ENCODE peak calls at places on chromosomes 4 and X, in five cellular contexts. B, X, O, C and F are unnamed samples.

GRCh38 chrX:48021026-48021900 is 14.5 kb downstream of the SPACA5 start:
- DNase-seq in C (peak; percentile 84), B (peak; percentile 78), X (peak; percentile 83), O (peak; percentile 56), F (no peak)

GRCh38 chr4:82797591-82798081 is 960 bp downstream of the SCD5 start:
- DNase-seq in B (peak; percentile 75), O (no peak), C (peak; percentile 40), X (no peak), F (no peak)

GRCh38 chrX:40098264-40099045 is 697 bp upstream of the BCOR start:
- DNase-seq in C (peak; percentile 40), B (no peak), O (no peak), X (peak; percentile 80), F (no peak)

GRCh38 chrX:37332987-37333658 is 16.0 kb upstream of the PRRG1 start:
- DNase-seq in X (no peak), B (no peak), O (no peak), C (no peak), F (no peak)

GRCh38 chr4:70559216-70559830 is 32.7 kb upstream of the AMBN start:
- DNase-seq in C (peak; percentile 47), X (peak; percentile 55), B (no peak), O (peak; percentile 47), F (no peak)

GRCh38 chrX:51899741-51900140 is 6.3 kb downstream of the MAGED1 start:
- DNase-seq in B (no peak), C (no peak), X (no peak), O (no peak), F (no peak)

GRCh38 chr4:6473264-6474052 is 1.0 kb upstream of the PPP2R2C start:
- DNase-seq in C (no peak), X (no peak), B (peak; percentile 25), O (no peak), F (no peak)

GRCh38 chrX:1564750-1565683 is 26.4 kb upstream of the AKAP17A start:
- DNase-seq in B (no peak), C (no peak), O (no peak), X (no peak), F (peak; percentile 17)

GRCh38 chr4:152784490-152785195 is 4.9 kb downstream of the ARFIP1 start:
- DNase-seq in O (no peak), B (no peak), C (no peak), X (peak; percentile 22), F (no peak)

GRCh38 chr4:7073526-7074390 is 5.9 kb upstream of the GRPEL1 start:
- DNase-seq in O (no peak), X (peak; percentile 68), C (peak; percentile 49), B (no peak), F (no peak)

GRCh38 chr4:118801895-118802575 is 33.9 kb downstream of the SEC24D start:
- DNase-seq in X (no peak), O (no peak), C (no peak), B (no peak), F (no peak)

GRCh38 chr4:37438880-37439279 is 194.3 kb downstream of the NWD2 start:
- DNase-seq in C (no peak), B (no peak), O (no peak), X (no peak), F (no peak)

GRCh38 chr4:81314196-81314896 is 99.3 kb upstream of the PRKG2 start:
- DNase-seq in B (no peak), O (no peak), C (no peak), X (peak; percentile 74), F (no peak)

GRCh38 chr4:162343967-162344366 is 180.2 kb upstream of the FSTL5 start:
- DNase-seq in B (no peak), O (no peak), C (no peak), X (no peak), F (no peak)

GRCh38 chr4:54657556-54658313 is at the start of gene KIT:
- DNase-seq in B (peak; percentile 71), C (peak; percentile 56), O (no peak), X (no peak), F (no peak)

GRCh38 chr4:96677499-96677898 is 837.6 kb downstream of the PDHA2 start:
- DNase-seq in B (no peak), X (no peak), O (no peak), C (peak; percentile 59), F (no peak)

GRCh38 chr4:40840985-40841571 is 91.3 kb downstream of the NSUN7 start:
- DNase-seq in B (peak; percentile 66), C (peak; percentile 83), O (peak; percentile 82), X (peak; percentile 79), F (no peak)

GRCh38 chr4:121789960-121790829 is 10.9 kb upstream of the EXOSC9 start:
- DNase-seq in O (no peak), X (no peak), C (peak; percentile 84), B (no peak), F (no peak)

GRCh38 chr4:32000846-32001488 is 1280.8 kb downstream of the PCDH7 start:
- DNase-seq in C (no peak), X (no peak), O (no peak), B (no peak), F (no peak)

GRCh38 chrX:103607385-103608304 is at the start of gene TCEAL3:
- DNase-seq in O (peak; percentile 45), X (no peak), B (peak; percentile 82), C (peak; percentile 45), F (no peak)

GRCh38 chr4:84814100-84814750 is 152.3 kb downstream of the WDFY3 start:
- DNase-seq in C (peak; percentile 87), X (no peak), B (no peak), O (peak; percentile 48), F (peak; percentile 71)

GRCh38 chr4:48258845-48259397 is 10.7 kb downstream of the TEC start:
- DNase-seq in O (no peak), X (no peak), B (no peak), C (no peak), F (no peak)

GRCh38 chr4:48262926-48263325 is 6.7 kb downstream of the TEC start:
- DNase-seq in X (no peak), O (peak; percentile 28), C (no peak), B (no peak), F (no peak)

GRCh38 chr4:48259748-48260147 is 9.9 kb downstream of the TEC start:
- DNase-seq in B (no peak), O (no peak), C (no peak), X (no peak), F (no peak)

GRCh38 chr4:48262484-48262883 is 7.2 kb downstream of the TEC start:
- DNase-seq in B (no peak), C (no peak), O (no peak), X (no peak), F (no peak)

DNA sequence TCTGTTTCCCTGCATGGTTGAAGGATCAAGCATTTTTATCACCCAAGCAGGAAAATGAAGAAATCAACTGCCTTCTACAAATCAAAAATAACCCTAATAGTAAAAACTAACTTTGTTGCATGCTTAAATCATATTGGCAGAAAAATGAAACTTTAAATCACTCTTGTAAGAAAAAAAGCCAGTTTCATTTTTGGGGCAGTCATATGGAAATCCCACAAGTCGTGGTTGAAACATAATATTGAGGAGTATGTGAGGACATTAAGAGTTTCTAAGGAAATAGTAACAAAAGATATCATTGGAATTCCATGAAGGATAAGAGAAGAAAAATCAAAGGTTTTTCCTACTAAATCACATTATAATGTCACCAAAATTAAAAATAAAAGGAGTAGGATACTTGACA is 8.3 kb downstream of the TEC start:
- DNase-seq in O (no peak), C (no peak), X (no peak), B (no peak), F (no peak)
- H3K4me1 ChIP-seq in O (no peaks in the 10 kb centered on the region), C (no peaks in the 10 kb centered on the region), X (peaks cover 5% of the 10 kb centered on the region), B (no peaks in the 10 kb centered on the region), F (no peaks in the 10 kb centered on the region)

DNA sequence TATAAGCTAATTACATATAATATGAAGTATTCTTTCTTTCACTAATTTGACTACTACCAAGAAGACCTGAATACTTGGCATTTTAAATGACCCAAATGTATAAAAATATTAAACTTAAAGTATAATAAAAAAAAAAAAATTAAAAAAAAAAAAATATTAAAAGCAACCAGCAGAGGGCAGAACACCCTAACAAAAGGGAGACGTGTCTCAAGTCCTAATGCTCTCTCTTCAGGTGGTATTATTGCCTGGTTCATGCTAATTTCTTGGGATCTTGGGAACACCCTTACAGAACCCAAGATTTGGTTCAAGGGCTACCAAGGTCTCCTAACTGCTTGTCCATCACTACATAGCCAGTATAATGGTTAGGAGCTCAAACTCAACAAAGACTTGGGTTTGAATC is 754.8 kb downstream of the RAB28 start:
- DNase-seq in O (no peak), C (peak; percentile 25), X (peak; percentile 39), B (no peak), F (no peak)
- TF ChIP-seq CTCF in O (no peak), C (peak; percentile 34), X (peak; percentile 75), B (no peak), F (peak; percentile 63)

GRCh38 chr4:8435656-8436121 is 4.8 kb downstream of the ACOX3 start:
- DNase-seq in C (peak; percentile 38), X (peak; percentile 77), B (no peak), O (no peak), F (no peak)
- H3K27ac ChIP-seq in C (no peak overlapping the region), X (peak overlapping the region; percentile 78), B (peak overlapping the region; percentile 75), O (peak overlapping the region; percentile 6), F (no peak overlapping the region)

DNA sequence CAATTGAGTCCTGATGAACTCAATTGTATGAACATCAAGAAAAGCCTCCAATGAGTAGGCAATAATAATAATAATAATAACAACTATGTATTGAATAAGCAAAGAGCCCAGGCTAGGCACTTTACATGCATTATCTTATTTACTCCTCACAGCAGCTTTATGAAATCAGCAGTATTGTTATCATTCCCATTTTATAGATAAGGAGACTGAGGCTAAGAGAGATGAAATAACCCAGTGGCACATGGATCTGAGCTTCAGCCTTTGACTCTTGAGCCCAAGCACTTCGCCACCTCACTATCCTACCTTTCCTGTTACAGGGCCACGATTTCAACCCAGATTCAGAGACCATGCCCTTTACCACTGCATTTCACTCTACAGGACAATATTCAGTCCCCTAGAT is 3.2 kb downstream of the RAB33A start:
- DNase-seq in X (no peak), O (no peak), C (no peak), B (no peak), F (no peak)
- H3K4me1 ChIP-seq in X (peaks cover 70% of the 10 kb centered on the region), O (no peaks in the 10 kb centered on the region), C (peaks cover 26% of the 10 kb centered on the region), B (no peaks in the 10 kb centered on the region), F (peaks cover 10% of the 10 kb centered on the region)

GRCh38 chr4:56004235-56004634 is 55.5 kb downstream of the CEP135 start:
- DNase-seq in O (no peak), C (no peak), X (no peak), B (no peak), F (no peak)

GRCh38 chr4:56003606-56004005 is 54.9 kb downstream of the CEP135 start:
- DNase-seq in C (no peak), B (no peak), O (no peak), X (no peak), F (no peak)

GRCh38 chr4:56007154-56007553 is 58.4 kb downstream of the CEP135 start:
- DNase-seq in B (no peak), C (no peak), X (no peak), O (no peak), F (no peak)
- TF ChIP-seq CTCF in B (no peak), C (no peak), X (no peak), O (no peak), F (no peak)